ENCODE peak calls at places on chromosomes 1 and 21, in six cellular contexts. S is neural crest cell; P is IMR-90; H is breast epithelium; W is CD8-positive, alpha-beta T cell; E is nephron progenitor cell. X is an unnamed sample.

GRCh38 chr1:156689960-156690672 is 12.9 kb upstream of the NES start:
- DNase-seq in S (no peak), P (no peak), H (no peak), W (no peak), E (peak; percentile 48), X (no peak)

GRCh38 chr1:161191971-161192370 is 6.9 kb downstream of the ADAMTS4 start:
- DNase-seq in S (no peak), P (no peak), H (no peak), W (no peak), E (no peak), X (no peak)

GRCh38 chr1:32464716-32465540 is at the start of gene ZBTB8B:
- DNase-seq in S (peak; percentile 91), P (peak; percentile 41), H (peak; percentile 75), W (peak; percentile 38), E (peak; percentile 95), X (no peak)

GRCh38 chr1:229295745-229296144 is 24.8 kb downstream of the RAB4A start:
- DNase-seq in S (no peak), P (no peak), H (no peak), W (no peak), E (no peak), X (no peak)

GRCh38 chr1:65395887-65396612 is 24.4 kb upstream of the LEPR start:
- DNase-seq in S (no peak), P (peak; percentile 59), H (no peak), W (no peak), E (no peak), X (peak; percentile 95)

GRCh38 chr1:19058476-19058797 is 102.0 kb upstream of the IFFO2 start:
- DNase-seq in S (no peak), P (no peak), H (no peak), W (no peak), E (no peak), X (no peak)

GRCh38 chr1:181149326-181150000 is 61.0 kb downstream of the IER5 start:
- DNase-seq in S (no peak), P (no peak), H (no peak), W (peak; percentile 86), E (no peak), X (no peak)

GRCh38 chr1:6730889-6731288 is 29.3 kb upstream of the DNAJC11 start:
- DNase-seq in S (no peak), P (no peak), H (no peak), W (no peak), E (no peak), X (no peak)

GRCh38 chr1:20586939-20587638 is 1.8 kb upstream of the CDA start:
- DNase-seq in S (no peak), P (no peak), H (no peak), W (no peak), E (no peak), X (no peak)

GRCh38 chr1:160127865-160128523 is 12.4 kb downstream of the ATP1A2 start:
- DNase-seq in S (no peak), P (peak; percentile 60), H (no peak), W (no peak), E (no peak), X (no peak)

GRCh38 chr1:47386268-47386667 is 29.8 kb upstream of the FOXE3 start:
- DNase-seq in S (no peak), P (no peak), H (no peak), W (no peak), E (no peak), X (no peak)

GRCh38 chr1:167066333-167067122 is 23.6 kb downstream of the GPA33 start:
- DNase-seq in S (peak; percentile 95), P (peak; percentile 15), H (peak; percentile 44), W (peak; percentile 70), E (peak; percentile 92), X (no peak)

GRCh38 chr21:16305686-16306085 is 575.9 kb downstream of the USP25 start:
- DNase-seq in S (peak; percentile 28), P (no peak), H (no peak), W (no peak), E (peak; percentile 5), X (no peak)

GRCh38 chr1:214003233-214003632 is 15.5 kb downstream of the PROX1 start:
- DNase-seq in S (no peak), P (no peak), H (no peak), W (no peak), E (no peak), X (no peak)

GRCh38 chr1:20626524-20626923 is 6.7 kb upstream of the PINK1 start:
- DNase-seq in S (no peak), P (no peak), H (no peak), W (no peak), E (no peak), X (no peak)

GRCh38 chr1:231404318-231404717 is 17.8 kb downstream of the EGLN1 start:
- DNase-seq in S (no peak), P (no peak), H (no peak), W (no peak), E (no peak), X (no peak)

GRCh38 chr1:17561561-17561985 is 22.1 kb downstream of the ARHGEF10L start:
- DNase-seq in S (no peak), P (no peak), H (no peak), W (no peak), E (no peak), X (no peak)

GRCh38 chr1:39484564-39484963 is 6.9 kb upstream of the BMP8A start:
- DNase-seq in S (no peak), P (no peak), H (no peak), W (no peak), E (no peak), X (no peak)

GRCh38 chr1:235067396-235068154 is 61.1 kb downstream of the TOMM20 start:
- DNase-seq in S (no peak), P (peak; percentile 99), H (peak; percentile 98), W (no peak), E (no peak), X (peak; percentile 96)

GRCh38 chr21:39721885-39722284 is 23.1 kb upstream of the IGSF5 start:
- DNase-seq in S (no peak), P (no peak), H (no peak), W (no peak), E (no peak), X (no peak)

GRCh38 chr1:64766385-64766784 is 21.5 kb downstream of the RAVER2 start:
- DNase-seq in S (no peak), P (peak; percentile 7), H (no peak), W (no peak), E (no peak), X (no peak)

GRCh38 chr1:63642901-63643300 is 49.7 kb downstream of the PGM1 start:
- DNase-seq in S (no peak), P (no peak), H (no peak), W (no peak), E (no peak), X (no peak)

GRCh38 chr1:154759196-154759595 is 110.9 kb downstream of the KCNN3 start:
- DNase-seq in S (no peak), P (no peak), H (no peak), W (peak; percentile 70), E (no peak), X (no peak)

GRCh38 chr1:110237406-110238152 is 27.5 kb downstream of the KCNC4 start:
- DNase-seq in S (no peak), P (no peak), H (no peak), W (no peak), E (no peak), X (no peak)

GRCh38 chr1:52665173-52666020 is 32.4 kb downstream of the SHISAL2A start:
- DNase-seq in S (no peak), P (no peak), H (no peak), W (no peak), E (no peak), X (no peak)

GRCh38 chr1:11787251-11787803 is 18.4 kb downstream of the MTHFR start:
- DNase-seq in S (no peak), P (peak; percentile 34), H (peak; percentile 41), W (no peak), E (no peak), X (no peak)

GRCh38 chr1:31959521-31959920 is 21.4 kb upstream of the PTP4A2 start:
- DNase-seq in S (no peak), P (no peak), H (no peak), W (no peak), E (no peak), X (no peak)

GRCh38 chr1:23167353-23168078 is 1.1 kb downstream of the LUZP1 start:
- DNase-seq in S (peak; percentile 46), P (peak; percentile 64), H (peak; percentile 43), W (peak; percentile 44), E (peak; percentile 75), X (no peak)

GRCh38 chr1:96464991-96465875 is 256.4 kb upstream of the PTBP2 start:
- DNase-seq in S (no peak), P (peak; percentile 80), H (no peak), W (no peak), E (no peak), X (no peak)

GRCh38 chr1:201531551-201532425 is 7.1 kb upstream of the NAV1 start:
- DNase-seq in S (no peak), P (no peak), H (no peak), W (no peak), E (no peak), X (no peak)

GRCh38 chr1:41537788-41538351 is 53.4 kb upstream of the EDN2 start:
- DNase-seq in S (no peak), P (peak; percentile 88), H (no peak), W (no peak), E (no peak), X (no peak)

GRCh38 chr1:53135735-53136114 is 6.7 kb downstream of the SLC1A7 start:
- DNase-seq in S (no peak), P (peak; percentile 89), H (no peak), W (peak; percentile 33), E (no peak), X (no peak)

GRCh38 chr1:172653015-172653709 is 5.7 kb upstream of the FASLG start:
- DNase-seq in S (no peak), P (peak; percentile 63), H (no peak), W (no peak), E (no peak), X (no peak)

GRCh38 chr1:207321045-207321789 is at the start of gene CD55:
- DNase-seq in S (peak; percentile 68), P (peak; percentile 86), H (peak; percentile 98), W (peak; percentile 100), E (peak; percentile 85), X (peak; percentile 78)

GRCh38 chr1:41918450-41919043 is at the start of gene HIVEP3:
- DNase-seq in S (no peak), P (no peak), H (no peak), W (no peak), E (no peak), X (no peak)

GRCh38 chr1:27416387-27417111 is 24.1 kb downstream of the GPR3 start:
- DNase-seq in S (no peak), P (peak; percentile 73), H (no peak), W (peak; percentile 61), E (no peak), X (no peak)
- TF ChIP-seq CTCF in S (peak; percentile 70), P (peak; percentile 65), H (peak; percentile 29), W (peak; percentile 56), E (peak; percentile 43), X (peak; percentile 92)

GRCh38 chr21:45981641-45982255 is at the start of gene COL6A1:
- DNase-seq in S (peak; percentile 60), P (peak; percentile 66), H (peak; percentile 47), W (peak; percentile 19), E (peak; percentile 77), X (no peak)
- TF ChIP-seq CTCF in S (no peak), P (no peak), H (no peak), W (no peak), E (no peak), X (no peak)

GRCh38 chr1:117842408-117843170 is 86.8 kb downstream of the GDAP2 start:
- DNase-seq in S (no peak), P (no peak), H (no peak), W (no peak), E (no peak), X (no peak)
- TF ChIP-seq CTCF in S (no peak), P (no peak), H (no peak), W (no peak), E (no peak), X (no peak)

GRCh38 chr1:238581332-238581731 is 690.6 kb upstream of the ZP4 start:
- DNase-seq in S (no peak), P (no peak), H (no peak), W (no peak), E (no peak), X (no peak)
- TF ChIP-seq CTCF in S (no peak), P (no peak), H (no peak), W (no peak), E (no peak), X (no peak)

X was measured in epithelial cell of proximal tubule.